ENCODE peak calls at places on chromosomes 7 and 10, in ten cellular contexts. K is OCI-LY7; C is esophagus squamous epithelium; N is pancreas; A is fibroblast of lung; V is CD4-positive, alpha-beta T cell; Y is endodermal cell; X is heart left ventricle; L is neural progenitor cell; O is lung. S is an unnamed sample.

GRCh38 chr10:122850705-122851640 is 5.3 kb upstream of the CUZD1 start:
- DNase-seq in K (no peak), C (no peak), N (peak), A (peak), V (no peak), Y (no peak), X (no peak), L (no peak), O (no peak), S (no peak)

GRCh38 chr10:49397036-49397999 is 1.4 kb upstream of the DRGX start:
- DNase-seq in K (no peak), C (no peak), N (no peak), A (no peak), V (no peak), Y (peak), X (no peak), L (peak), O (no peak), S (no peak)

GRCh38 chr7:128108129-128108528 is 76.9 kb upstream of the LRRC4 start:
- DNase-seq in K (no peak), C (no peak), N (no peak), A (no peak), V (no peak), Y (no peak), X (no peak), L (no peak), O (no peak), S (no peak)

GRCh38 chr10:102511562-102512274 is 7.9 kb downstream of the SUFU start:
- DNase-seq in K (peak), C (no peak), N (no peak), A (no peak), V (no peak), Y (no peak), X (no peak), L (no peak), O (no peak), S (no peak)

GRCh38 chr7:25656581-25657026 is 428.3 kb upstream of the NPVF start:
- DNase-seq in K (no peak), C (no peak), N (no peak), A (peak), V (no peak), Y (no peak), X (no peak), L (no peak), O (no peak), S (no peak)

GRCh38 chr10:71547841-71548493 is 151.2 kb downstream of the CDH23 start:
- DNase-seq in K (no peak), C (no peak), N (no peak), A (peak), V (no peak), Y (no peak), X (peak), L (peak), O (peak), S (no peak)

GRCh38 chr10:48607356-48608278 is 2.7 kb upstream of the ARHGAP22 start:
- DNase-seq in K (no peak), C (no peak), N (no peak), A (no peak), V (no peak), Y (peak), X (no peak), L (no peak), O (peak), S (no peak)

GRCh38 chr10:126252884-126253612 is 135.2 kb downstream of the ADAM12 start:
- DNase-seq in K (no peak), C (no peak), N (no peak), A (peak), V (no peak), Y (no peak), X (no peak), L (no peak), O (no peak), S (peak)

GRCh38 chr10:1661416-1661815 is 75.9 kb downstream of the ADARB2 start:
- DNase-seq in K (no peak), C (no peak), N (no peak), A (no peak), V (no peak), Y (peak), X (no peak), L (no peak), O (no peak), S (no peak)

GRCh38 chr7:106064329-106064728 is 47.8 kb downstream of the SYPL1 start:
- DNase-seq in K (peak), C (no peak), N (no peak), A (no peak), V (no peak), Y (peak), X (no peak), L (no peak), O (no peak), S (no peak)

GRCh38 chr7:150421831-150422230 is 28.6 kb upstream of the GIMAP8 start:
- DNase-seq in K (no peak), C (no peak), N (no peak), A (no peak), V (no peak), Y (no peak), X (no peak), L (no peak), O (no peak), S (no peak)

GRCh38 chr10:34241226-34242000 is 573.7 kb downstream of the PARD3 start:
- DNase-seq in K (no peak), C (no peak), N (no peak), A (no peak), V (no peak), Y (no peak), X (peak), L (no peak), O (no peak), S (no peak)

GRCh38 chr10:59830601-59831259 is 75.6 kb downstream of the CCDC6 start:
- DNase-seq in K (peak), C (no peak), N (peak), A (peak), V (no peak), Y (peak), X (no peak), L (peak), O (peak), S (peak)

GRCh38 chr7:20201380-20201779 is 15.8 kb downstream of the MACC1 start:
- DNase-seq in K (peak), C (no peak), N (no peak), A (no peak), V (no peak), Y (peak), X (no peak), L (peak), O (no peak), S (no peak)

GRCh38 chr7:31058122-31058521 is 6.0 kb downstream of the ADCYAP1R1 start:
- DNase-seq in K (no peak), C (no peak), N (no peak), A (peak), V (no peak), Y (no peak), X (no peak), L (no peak), O (no peak), S (no peak)
- H3K27ac ChIP-seq in K (no peak), C (no peak), N (no peak), A (no peak), V (no peak), Y (no peak), X (no peak), L (no peak), O (no peak), S (no peak)

GRCh38 chr7:115475774-115476407 is 554.0 kb downstream of the MDFIC start:
- DNase-seq in K (no peak), C (no peak), N (no peak), A (peak), V (no peak), Y (peak), X (no peak), L (peak), O (no peak), S (no peak)
- TF ChIP-seq CTCF in K (no peak), C (no peak), N (no peak), A (peak), V (no peak), Y (peak), X (peak), L (peak), O (no peak), S (no peak)

DNA sequence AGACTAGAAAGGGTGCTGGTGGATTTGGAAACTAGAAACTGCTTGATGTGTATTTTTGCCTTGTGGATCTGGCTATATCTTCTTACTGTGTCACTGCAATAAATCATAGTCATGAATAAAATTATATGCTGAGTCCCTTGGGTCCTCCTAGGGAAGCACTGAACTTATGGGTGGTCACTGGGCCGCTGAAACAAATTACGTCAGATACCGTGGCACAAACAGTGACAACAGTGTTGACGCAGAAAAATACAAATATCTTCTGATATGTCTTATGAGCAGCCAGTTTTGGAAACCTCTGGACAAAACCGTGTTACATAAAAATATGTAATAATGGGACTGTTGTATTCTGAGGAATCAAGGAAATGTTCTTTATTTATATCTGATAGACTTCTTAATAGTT is 260.1 kb upstream of the SORCS1 start:
- DNase-seq in K (no peak), C (no peak), N (no peak), A (no peak), V (no peak), Y (no peak), X (no peak), L (no peak), O (no peak), S (no peak)
- H3K27ac ChIP-seq in K (no peak), C (no peak), N (no peak), A (no peak), V (no peak), Y (no peak), X (no peak), L (no peak), O (no peak), S (no peak)

GRCh38 chr10:113819989-113820388 is 33.9 kb downstream of the DCLRE1A start:
- DNase-seq in K (no peak), C (no peak), N (no peak), A (no peak), V (no peak), Y (no peak), X (no peak), L (no peak), O (no peak), S (no peak)

GRCh38 chr10:113822174-113822573 is 31.7 kb downstream of the DCLRE1A start:
- DNase-seq in K (no peak), C (no peak), N (no peak), A (no peak), V (no peak), Y (no peak), X (no peak), L (no peak), O (no peak), S (no peak)

GRCh38 chr10:113825791-113826190 is 28.1 kb downstream of the DCLRE1A start:
- DNase-seq in K (no peak), C (no peak), N (no peak), A (no peak), V (no peak), Y (no peak), X (no peak), L (no peak), O (no peak), S (no peak)

DNA sequence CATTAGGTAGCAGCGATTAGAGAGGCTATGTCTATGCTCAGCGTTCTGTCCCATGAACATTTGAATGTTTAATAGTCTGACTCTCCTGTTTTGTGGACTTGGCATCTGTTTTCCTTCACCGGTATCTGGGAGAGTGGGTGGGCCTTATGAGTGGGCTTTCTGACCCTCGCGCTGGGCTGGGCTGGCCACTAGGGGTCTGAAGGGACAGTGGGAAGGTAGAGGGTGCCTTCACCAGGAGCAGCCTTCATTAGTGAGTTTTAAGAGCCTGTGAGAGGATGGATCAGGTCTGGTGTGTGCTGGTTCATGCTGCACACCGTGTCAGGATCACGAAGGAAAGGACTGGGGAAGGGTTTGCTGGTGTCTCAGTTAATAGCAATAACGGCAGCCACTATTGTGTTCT is 33.4 kb downstream of the DCLRE1A start:
- DNase-seq in K (peak), C (no peak), N (no peak), A (no peak), V (no peak), Y (peak), X (no peak), L (peak), O (no peak), S (no peak)
- TF ChIP-seq CTCF in K (peak), C (no peak), N (no peak), A (peak), V (no peak), Y (peak), X (no peak), L (peak), O (no peak), S (no peak)

GRCh38 chr10:129491123-129491734 is 24.2 kb downstream of the MGMT start:
- DNase-seq in K (peak), C (no peak), N (no peak), A (peak), V (no peak), Y (no peak), X (no peak), L (peak), O (no peak), S (no peak)

GRCh38 chr10:129481641-129482040 is 14.6 kb downstream of the MGMT start:
- DNase-seq in K (no peak), C (no peak), N (no peak), A (no peak), V (no peak), Y (no peak), X (no peak), L (no peak), O (no peak), S (no peak)

GRCh38 chr10:129483427-129484010 is 16.5 kb downstream of the MGMT start:
- DNase-seq in K (peak), C (no peak), N (no peak), A (no peak), V (no peak), Y (no peak), X (no peak), L (no peak), O (no peak), S (no peak)

GRCh38 chr10:129486805-129487204 is 19.8 kb downstream of the MGMT start:
- DNase-seq in K (no peak), C (no peak), N (no peak), A (no peak), V (no peak), Y (no peak), X (no peak), L (no peak), O (no peak), S (no peak)
- H3K27ac ChIP-seq in K (no peak), C (no peak), N (no peak), A (no peak), V (no peak), Y (no peak), X (no peak), L (no peak), O (no peak), S (no peak)

DNA sequence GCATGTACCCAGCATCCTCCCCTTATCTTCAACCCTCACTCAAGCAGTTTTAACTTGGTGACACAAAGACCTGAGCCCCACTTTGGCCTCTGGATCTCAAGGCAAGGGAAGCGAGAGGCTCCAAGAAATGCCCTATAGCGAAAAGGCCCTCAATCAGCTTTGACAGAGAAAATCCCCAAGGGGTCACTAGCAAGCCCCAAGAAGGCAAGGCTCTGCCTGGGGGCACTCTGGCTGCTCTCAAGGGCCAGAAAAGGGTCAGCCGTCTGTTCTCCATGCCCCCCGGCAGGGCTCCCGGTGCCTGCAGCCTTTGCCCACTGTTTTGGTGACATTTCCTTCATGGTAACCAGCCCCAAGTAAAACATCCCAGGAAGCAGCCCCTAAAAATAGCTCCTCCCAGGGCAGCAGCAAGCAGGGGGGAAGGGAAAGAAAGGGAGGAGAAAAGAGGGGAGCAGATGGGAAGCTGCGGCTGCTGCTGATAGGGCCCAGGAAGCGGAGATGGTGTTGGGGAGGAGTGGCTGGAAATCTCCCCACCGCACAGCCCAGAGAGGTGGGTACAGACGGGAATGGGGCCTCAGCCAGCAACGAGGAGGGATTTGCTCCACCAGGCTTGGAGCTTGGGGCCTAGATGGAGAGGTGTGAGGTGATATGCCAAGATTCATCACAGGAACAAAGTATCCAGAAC is 7.1 kb downstream of the CAMK2G start:
- DNase-seq in K (no peak), C (no peak), N (no peak), A (no peak), V (no peak), Y (no peak), X (peak), L (no peak), O (no peak), S (no peak)
- TF ChIP-seq CTCF in K (no peak), C (no peak), N (no peak), A (no peak), V (no peak), Y (peak), X (no peak), L (no peak), O (no peak), S (no peak)

S was measured in RWPE1.